ENCODE peak calls at places on chromosomes 6 and 20, in eight cellular contexts. One of them, this sample, is unnamed.

GRCh38 chr20:38472513-38473352 is at the start of gene RALGAPB:
- DNase-seq in cardiac fibroblast: peak
- DNase-seq in fibroblast of mammary gland: peak
- DNase-seq in lower lobe of right lung: peak
- DNase-seq in choroid plexus epithelial cell: peak
- DNase-seq in SK-N-SH: peak
- DNase-seq in fibroblast of lung: peak
- DNase-seq in pancreas: peak
- DNase-seq in this sample: peak

GRCh38 chr6:149484733-149485700 is at the start of gene ZC3H12D:
- DNase-seq in cardiac fibroblast: peak
- DNase-seq in fibroblast of mammary gland: peak
- DNase-seq in lower lobe of right lung: peak
- DNase-seq in choroid plexus epithelial cell: peak
- DNase-seq in SK-N-SH: no peak
- DNase-seq in fibroblast of lung: peak
- DNase-seq in pancreas: no peak
- DNase-seq in this sample: no peak

GRCh38 chr20:16243470-16243869 is 329.8 kb downstream of the KIF16B start:
- DNase-seq in cardiac fibroblast: no peak
- DNase-seq in fibroblast of mammary gland: no peak
- DNase-seq in lower lobe of right lung: no peak
- DNase-seq in choroid plexus epithelial cell: no peak
- DNase-seq in SK-N-SH: peak
- DNase-seq in fibroblast of lung: no peak
- DNase-seq in pancreas: no peak
- DNase-seq in this sample: no peak

GRCh38 chr20:38187512-38187911 is 22.4 kb upstream of the TGM2 start:
- DNase-seq in cardiac fibroblast: peak
- DNase-seq in fibroblast of mammary gland: peak
- DNase-seq in lower lobe of right lung: peak
- DNase-seq in choroid plexus epithelial cell: peak
- DNase-seq in SK-N-SH: no peak
- DNase-seq in fibroblast of lung: no peak
- DNase-seq in pancreas: no peak
- DNase-seq in this sample: no peak

GRCh38 chr6:167849846-167850459 is 23.2 kb downstream of the AFDN start:
- DNase-seq in cardiac fibroblast: peak
- DNase-seq in fibroblast of mammary gland: no peak
- DNase-seq in lower lobe of right lung: no peak
- DNase-seq in choroid plexus epithelial cell: peak
- DNase-seq in SK-N-SH: no peak
- DNase-seq in fibroblast of lung: peak
- DNase-seq in pancreas: no peak
- DNase-seq in this sample: no peak

GRCh38 chr20:50721881-50722281 is 9.5 kb upstream of the PARD6B start:
- DNase-seq in cardiac fibroblast: peak
- DNase-seq in fibroblast of mammary gland: peak
- DNase-seq in lower lobe of right lung: no peak
- DNase-seq in choroid plexus epithelial cell: peak
- DNase-seq in SK-N-SH: no peak
- DNase-seq in fibroblast of lung: no peak
- DNase-seq in pancreas: no peak
- DNase-seq in this sample: no peak

GRCh38 chr20:13554706-13555105 is 84.0 kb downstream of the TASP1 start:
- DNase-seq in cardiac fibroblast: peak
- DNase-seq in fibroblast of mammary gland: peak
- DNase-seq in lower lobe of right lung: no peak
- DNase-seq in choroid plexus epithelial cell: peak
- DNase-seq in SK-N-SH: no peak
- DNase-seq in fibroblast of lung: peak
- DNase-seq in pancreas: no peak
- DNase-seq in this sample: no peak

GRCh38 chr6:138957484-138957883 is 30.6 kb downstream of the REPS1 start:
- DNase-seq in cardiac fibroblast: peak
- DNase-seq in fibroblast of mammary gland: peak
- DNase-seq in lower lobe of right lung: no peak
- DNase-seq in choroid plexus epithelial cell: peak
- DNase-seq in SK-N-SH: no peak
- DNase-seq in fibroblast of lung: no peak
- DNase-seq in pancreas: no peak
- DNase-seq in this sample: no peak

GRCh38 chr6:53119349-53119748 is 29.3 kb downstream of the GCM1 start:
- DNase-seq in cardiac fibroblast: peak
- DNase-seq in fibroblast of mammary gland: peak
- DNase-seq in lower lobe of right lung: no peak
- DNase-seq in choroid plexus epithelial cell: no peak
- DNase-seq in SK-N-SH: no peak
- DNase-seq in fibroblast of lung: peak
- DNase-seq in pancreas: no peak
- DNase-seq in this sample: no peak

GRCh38 chr6:149862901-149863595 is 1.1 kb downstream of the LRP11 start:
- DNase-seq in cardiac fibroblast: peak
- DNase-seq in fibroblast of mammary gland: peak
- DNase-seq in lower lobe of right lung: peak
- DNase-seq in choroid plexus epithelial cell: peak
- DNase-seq in SK-N-SH: peak
- DNase-seq in fibroblast of lung: peak
- DNase-seq in pancreas: peak
- DNase-seq in this sample: peak

GRCh38 chr20:5080384-5080877 is 39.3 kb downstream of the PCNA start:
- DNase-seq in cardiac fibroblast: peak
- DNase-seq in fibroblast of mammary gland: peak
- DNase-seq in lower lobe of right lung: peak
- DNase-seq in choroid plexus epithelial cell: peak
- DNase-seq in SK-N-SH: no peak
- DNase-seq in fibroblast of lung: peak
- DNase-seq in pancreas: no peak
- DNase-seq in this sample: no peak

GRCh38 chr6:41332241-41332640 is 3.2 kb upstream of the NCR2 start:
- DNase-seq in cardiac fibroblast: no peak
- DNase-seq in fibroblast of mammary gland: no peak
- DNase-seq in lower lobe of right lung: no peak
- DNase-seq in choroid plexus epithelial cell: no peak
- DNase-seq in SK-N-SH: no peak
- DNase-seq in fibroblast of lung: no peak
- DNase-seq in pancreas: no peak
- DNase-seq in this sample: no peak

GRCh38 chr20:24773751-24774201 is 175.3 kb upstream of the CST7 start:
- DNase-seq in cardiac fibroblast: peak
- DNase-seq in fibroblast of mammary gland: peak
- DNase-seq in lower lobe of right lung: no peak
- DNase-seq in choroid plexus epithelial cell: peak
- DNase-seq in SK-N-SH: no peak
- DNase-seq in fibroblast of lung: peak
- DNase-seq in pancreas: no peak
- DNase-seq in this sample: no peak

GRCh38 chr6:33965766-33966165 is 162.0 kb upstream of the MLN start:
- DNase-seq in cardiac fibroblast: no peak
- DNase-seq in fibroblast of mammary gland: no peak
- DNase-seq in lower lobe of right lung: no peak
- DNase-seq in choroid plexus epithelial cell: no peak
- DNase-seq in SK-N-SH: no peak
- DNase-seq in fibroblast of lung: no peak
- DNase-seq in pancreas: no peak
- DNase-seq in this sample: no peak

GRCh38 chr6:32151131-32151884 is 431 bp downstream of the PRRT1 start:
- DNase-seq in cardiac fibroblast: no peak
- DNase-seq in fibroblast of mammary gland: no peak
- DNase-seq in lower lobe of right lung: no peak
- DNase-seq in choroid plexus epithelial cell: no peak
- DNase-seq in SK-N-SH: no peak
- DNase-seq in fibroblast of lung: no peak
- DNase-seq in pancreas: no peak
- DNase-seq in this sample: no peak
- TF ChIP-seq CTCF in cardiac fibroblast: no peak
- TF ChIP-seq CTCF in fibroblast of mammary gland: no peak
- TF ChIP-seq CTCF in lower lobe of right lung: no peak
- TF ChIP-seq CTCF in choroid plexus epithelial cell: no peak
- TF ChIP-seq CTCF in SK-N-SH: no peak
- TF ChIP-seq CTCF in fibroblast of lung: no peak
- TF ChIP-seq CTCF in pancreas: no peak
- TF ChIP-seq CTCF in this sample: no peak

DNA sequence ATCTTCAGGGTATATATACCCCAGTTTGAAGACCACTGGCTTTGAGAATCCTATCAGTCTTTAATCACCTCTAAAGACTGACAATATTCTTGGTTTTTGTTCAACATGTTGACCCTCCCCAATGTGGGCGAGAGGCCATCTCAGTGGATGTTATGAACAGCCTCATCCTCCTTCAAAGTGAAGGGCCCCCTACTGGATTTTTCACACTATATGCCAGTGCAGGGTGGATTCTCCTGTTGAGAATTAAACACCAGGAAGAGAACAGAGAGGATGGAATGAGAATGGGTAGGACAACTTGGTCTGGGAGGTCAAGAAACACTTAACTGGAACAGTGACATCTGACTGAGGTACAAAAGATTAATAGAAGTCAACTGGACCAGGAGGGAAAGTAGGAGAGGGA is 327.1 kb downstream of the MAFB start:
- DNase-seq in cardiac fibroblast: no peak
- DNase-seq in fibroblast of mammary gland: no peak
- DNase-seq in lower lobe of right lung: no peak
- DNase-seq in choroid plexus epithelial cell: no peak
- DNase-seq in SK-N-SH: no peak
- DNase-seq in fibroblast of lung: no peak
- DNase-seq in pancreas: no peak
- DNase-seq in this sample: no peak
- TF ChIP-seq CTCF in cardiac fibroblast: no peak
- TF ChIP-seq CTCF in fibroblast of mammary gland: no peak
- TF ChIP-seq CTCF in lower lobe of right lung: no peak
- TF ChIP-seq CTCF in choroid plexus epithelial cell: no peak
- TF ChIP-seq CTCF in SK-N-SH: no peak
- TF ChIP-seq CTCF in fibroblast of lung: no peak
- TF ChIP-seq CTCF in pancreas: no peak
- TF ChIP-seq CTCF in this sample: no peak

DNA sequence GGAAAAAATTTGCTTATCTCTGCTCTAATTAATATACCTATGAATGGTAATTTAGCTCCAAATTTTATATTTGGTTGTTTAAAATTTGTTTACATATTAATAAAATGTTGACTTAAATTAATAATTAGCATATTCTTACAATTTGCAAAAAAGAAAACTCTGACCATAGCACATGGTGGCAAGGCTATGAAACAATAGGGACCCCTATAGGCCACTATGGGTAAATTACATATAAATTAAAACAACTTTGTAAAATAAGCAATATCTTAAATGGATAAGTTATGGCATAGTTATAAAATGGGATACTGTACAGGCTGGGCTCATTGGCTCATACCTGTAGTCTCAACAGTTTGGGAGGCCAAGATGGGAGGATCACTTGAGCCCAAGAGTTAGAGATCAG is 76.0 kb downstream of the MKKS start:
- DNase-seq in cardiac fibroblast: peak
- DNase-seq in fibroblast of mammary gland: peak
- DNase-seq in lower lobe of right lung: no peak
- DNase-seq in choroid plexus epithelial cell: peak
- DNase-seq in SK-N-SH: peak
- DNase-seq in fibroblast of lung: no peak
- DNase-seq in pancreas: no peak
- DNase-seq in this sample: no peak
- TF ChIP-seq CTCF in cardiac fibroblast: peak
- TF ChIP-seq CTCF in fibroblast of mammary gland: peak
- TF ChIP-seq CTCF in lower lobe of right lung: peak
- TF ChIP-seq CTCF in choroid plexus epithelial cell: peak
- TF ChIP-seq CTCF in SK-N-SH: peak
- TF ChIP-seq CTCF in fibroblast of lung: peak
- TF ChIP-seq CTCF in pancreas: no peak
- TF ChIP-seq CTCF in this sample: peak

DNA sequence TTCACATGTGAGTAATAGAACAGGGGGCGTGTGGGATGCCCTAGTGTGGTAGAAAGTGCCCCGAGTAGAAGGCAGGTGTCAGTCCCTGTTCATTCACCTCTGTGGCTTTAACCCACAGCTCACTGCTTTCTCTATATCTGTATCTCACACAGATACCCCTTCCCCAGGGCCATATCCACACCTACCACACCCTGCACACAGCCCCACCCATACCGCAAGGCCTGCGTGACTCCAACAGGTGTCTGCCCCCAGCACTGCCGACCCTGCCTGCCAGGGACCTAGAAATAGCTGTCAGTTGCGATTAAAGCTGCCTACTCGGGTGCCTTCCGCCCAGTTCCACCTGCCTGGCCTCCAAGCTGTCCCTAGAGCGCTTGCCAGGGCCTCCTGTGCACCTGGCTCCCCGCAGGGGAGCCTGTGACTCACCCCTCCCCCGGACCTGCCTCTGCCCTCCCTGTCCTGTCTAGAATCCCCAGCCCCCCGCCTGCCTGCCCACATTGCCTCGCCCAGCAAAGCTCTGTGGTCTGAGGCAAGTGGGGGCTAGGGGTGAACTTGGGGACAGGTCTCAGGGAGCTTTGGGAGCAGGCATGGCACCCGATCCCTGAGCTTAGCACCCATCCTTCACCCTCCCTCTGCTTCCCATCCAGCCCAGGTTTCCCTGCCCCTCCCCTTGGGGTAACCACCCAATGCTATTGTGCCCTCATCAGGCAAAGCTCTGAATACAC is 38.3 kb upstream of the ID1 start:
- DNase-seq in cardiac fibroblast: no peak
- DNase-seq in fibroblast of mammary gland: no peak
- DNase-seq in lower lobe of right lung: no peak
- DNase-seq in choroid plexus epithelial cell: no peak
- DNase-seq in SK-N-SH: no peak
- DNase-seq in fibroblast of lung: peak
- DNase-seq in pancreas: peak
- DNase-seq in this sample: no peak
- TF ChIP-seq CTCF in cardiac fibroblast: no peak
- TF ChIP-seq CTCF in fibroblast of mammary gland: no peak
- TF ChIP-seq CTCF in lower lobe of right lung: no peak
- TF ChIP-seq CTCF in choroid plexus epithelial cell: no peak
- TF ChIP-seq CTCF in SK-N-SH: no peak
- TF ChIP-seq CTCF in fibroblast of lung: no peak
- TF ChIP-seq CTCF in pancreas: no peak
- TF ChIP-seq CTCF in this sample: no peak

This sample was measured in endothelial cell.